ENCODE peak calls at places on chromosomes 16 and 17, in five cellular contexts. One of them, this sample, is unnamed.

GRCh38 chr17:41082565-41083136 is 1.3 kb upstream of the KRTAP4-7 start:
- DNase-seq in IMR-90: peak; percentile 35
- DNase-seq in SK-N-SH: no peak
- DNase-seq in HepG2: no peak
- DNase-seq in K562: no peak
- DNase-seq in this sample: no peak

GRCh38 chr17:74210191-74211140 is 2.9 kb upstream of the TTYH2 start:
- DNase-seq in SK-N-SH: peak; percentile 94
- DNase-seq in IMR-90: peak; percentile 58
- DNase-seq in K562: peak; percentile 63
- DNase-seq in HepG2: peak; percentile 44
- DNase-seq in this sample: no peak

GRCh38 chr16:17470871-17471744 is at the start of gene XYLT1:
- DNase-seq in K562: peak; percentile 45
- DNase-seq in SK-N-SH: peak; percentile 89
- DNase-seq in IMR-90: peak; percentile 94
- DNase-seq in HepG2: no peak
- DNase-seq in this sample: no peak

GRCh38 chr17:17445296-17445924 is 31.4 kb upstream of the MED9 start:
- DNase-seq in SK-N-SH: no peak
- DNase-seq in K562: no peak
- DNase-seq in HepG2: no peak
- DNase-seq in IMR-90: no peak
- DNase-seq in this sample: no peak

GRCh38 chr17:80008383-80008840 is 27.3 kb downstream of the TBC1D16 start:
- DNase-seq in HepG2: peak; percentile 78
- DNase-seq in K562: peak; percentile 94
- DNase-seq in IMR-90: peak; percentile 48
- DNase-seq in SK-N-SH: peak; percentile 98
- DNase-seq in this sample: no peak

GRCh38 chr17:31134526-31134925 is 39.7 kb downstream of the NF1 start:
- DNase-seq in K562: no peak
- DNase-seq in SK-N-SH: no peak
- DNase-seq in IMR-90: no peak
- DNase-seq in HepG2: no peak
- DNase-seq in this sample: no peak

GRCh38 chr16:82040296-82040695 is 5.2 kb downstream of the HSD17B2 start:
- DNase-seq in SK-N-SH: no peak
- DNase-seq in K562: no peak
- DNase-seq in HepG2: no peak
- DNase-seq in IMR-90: no peak
- DNase-seq in this sample: no peak

GRCh38 chr16:50265260-50265659 is 1.1 kb upstream of the ADCY7 start:
- DNase-seq in K562: peak; percentile 38
- DNase-seq in HepG2: peak; percentile 69
- DNase-seq in SK-N-SH: peak; percentile 62
- DNase-seq in IMR-90: peak; percentile 12
- DNase-seq in this sample: no peak

GRCh38 chr16:55621771-55622170 is 34.0 kb upstream of the SLC6A2 start:
- DNase-seq in K562: no peak
- DNase-seq in SK-N-SH: no peak
- DNase-seq in HepG2: no peak
- DNase-seq in IMR-90: no peak
- DNase-seq in this sample: no peak

GRCh38 chr16:87816507-87817100 is 50.8 kb upstream of the KLHDC4 start:
- DNase-seq in SK-N-SH: no peak
- DNase-seq in HepG2: no peak
- DNase-seq in IMR-90: no peak
- DNase-seq in K562: no peak
- DNase-seq in this sample: no peak

GRCh38 chr17:16282522-16282921 is 65.5 kb downstream of the PIGL start:
- DNase-seq in IMR-90: peak; percentile 91
- DNase-seq in SK-N-SH: no peak
- DNase-seq in HepG2: no peak
- DNase-seq in K562: no peak
- DNase-seq in this sample: no peak

DNA sequence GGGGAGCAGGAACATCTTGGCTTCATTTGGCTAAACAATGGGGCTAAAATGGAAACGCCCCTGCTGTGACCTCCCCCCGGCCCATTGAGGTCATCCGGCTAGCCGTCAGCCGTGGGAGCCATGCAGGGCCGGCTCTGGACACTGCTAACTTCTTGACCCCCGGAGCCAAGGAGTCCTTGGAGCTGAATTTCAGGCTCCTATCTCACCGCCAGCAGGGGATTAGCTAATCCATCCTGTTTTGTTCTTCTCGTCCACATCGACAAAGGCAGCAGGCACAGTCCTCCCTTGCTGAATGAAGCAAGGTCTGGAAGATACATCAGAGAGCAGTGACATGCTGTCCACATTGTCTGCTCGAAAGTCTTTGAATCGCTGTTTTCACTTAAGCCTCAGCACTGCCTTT is 296.1 kb upstream of the N4BP1 start:
- DNase-seq in K562: no peak
- DNase-seq in SK-N-SH: no peak
- DNase-seq in HepG2: no peak
- DNase-seq in IMR-90: no peak
- DNase-seq in this sample: no peak
- TF ChIP-seq RFX5 in K562: no peak
- TF ChIP-seq RFX5 in SK-N-SH: no peak
- TF ChIP-seq RFX5 in HepG2: no peak
- TF ChIP-seq RFX5 in IMR-90: no peak
- TF ChIP-seq RFX5 in this sample: no peak

GRCh38 chr17:48541036-48541573 is 3.8 kb downstream of the HOXB2 start:
- DNase-seq in HepG2: no peak
- DNase-seq in SK-N-SH: no peak
- DNase-seq in K562: no peak
- DNase-seq in IMR-90: peak; percentile 32
- DNase-seq in this sample: no peak

GRCh38 chr17:48537316-48537715 is 6.5 kb upstream of the HOXB1 start:
- DNase-seq in SK-N-SH: no peak
- DNase-seq in HepG2: no peak
- DNase-seq in IMR-90: no peak
- DNase-seq in K562: no peak
- DNase-seq in this sample: no peak

GRCh38 chr17:48541574-48542113 is 3.3 kb downstream of the HOXB2 start:
- DNase-seq in K562: peak; percentile 54
- DNase-seq in HepG2: no peak
- DNase-seq in SK-N-SH: peak; percentile 44
- DNase-seq in IMR-90: peak; percentile 69
- DNase-seq in this sample: no peak

GRCh38 chr17:48540213-48540612 is 4.7 kb downstream of the HOXB2 start:
- DNase-seq in SK-N-SH: no peak
- DNase-seq in K562: no peak
- DNase-seq in IMR-90: peak; percentile 37
- DNase-seq in HepG2: no peak
- DNase-seq in this sample: no peak

GRCh38 chr17:48539177-48539576 is 5.7 kb downstream of the HOXB2 start:
- DNase-seq in HepG2: no peak
- DNase-seq in SK-N-SH: no peak
- DNase-seq in K562: no peak
- DNase-seq in IMR-90: peak; percentile 90
- DNase-seq in this sample: no peak
- TF ChIP-seq MXI1 in HepG2: no peak
- TF ChIP-seq MXI1 in SK-N-SH: no peak
- TF ChIP-seq MXI1 in K562: no peak
- TF ChIP-seq MXI1 in IMR-90: no peak
- TF ChIP-seq MXI1 in this sample: no peak

GRCh38 chr16:30874821-30875717 is 18.8 kb downstream of the BCL7C start:
- DNase-seq in IMR-90: peak; percentile 88
- DNase-seq in SK-N-SH: peak; percentile 93
- DNase-seq in HepG2: peak; percentile 91
- DNase-seq in K562: peak; percentile 83
- DNase-seq in this sample: peak; percentile 64

GRCh38 chr16:30875881-30876791 is 17.7 kb downstream of the BCL7C start:
- DNase-seq in IMR-90: peak; percentile 26
- DNase-seq in HepG2: no peak
- DNase-seq in SK-N-SH: peak; percentile 55
- DNase-seq in K562: no peak
- DNase-seq in this sample: peak; percentile 67

GRCh38 chr16:30882429-30883310 is 11.2 kb downstream of the BCL7C start:
- DNase-seq in HepG2: no peak
- DNase-seq in IMR-90: no peak
- DNase-seq in K562: no peak
- DNase-seq in SK-N-SH: no peak
- DNase-seq in this sample: no peak

GRCh38 chr16:30874244-30874820 is 19.5 kb downstream of the BCL7C start:
- DNase-seq in HepG2: no peak
- DNase-seq in SK-N-SH: no peak
- DNase-seq in IMR-90: no peak
- DNase-seq in K562: no peak
- DNase-seq in this sample: no peak

GRCh38 chr16:30876867-30877266 is 17.0 kb downstream of the BCL7C start:
- DNase-seq in HepG2: peak; percentile 62
- DNase-seq in IMR-90: no peak
- DNase-seq in SK-N-SH: peak; percentile 70
- DNase-seq in K562: peak; percentile 41
- DNase-seq in this sample: no peak
- TF ChIP-seq CTCF in HepG2: peak; percentile 44
- TF ChIP-seq CTCF in IMR-90: no peak
- TF ChIP-seq CTCF in SK-N-SH: no peak
- TF ChIP-seq CTCF in K562: no peak
- TF ChIP-seq CTCF in this sample: no peak

GRCh38 chr17:48013876-48014602 is 23.6 kb downstream of the COPZ2 start:
- DNase-seq in K562: no peak
- DNase-seq in HepG2: no peak
- DNase-seq in IMR-90: no peak
- DNase-seq in SK-N-SH: no peak
- DNase-seq in this sample: no peak

GRCh38 chr17:48012151-48012520 is 25.5 kb downstream of the COPZ2 start:
- DNase-seq in K562: peak; percentile 89
- DNase-seq in IMR-90: no peak
- DNase-seq in SK-N-SH: peak; percentile 95
- DNase-seq in HepG2: no peak
- DNase-seq in this sample: no peak

GRCh38 chr17:48014603-48015037 is 23.0 kb downstream of the COPZ2 start:
- DNase-seq in HepG2: no peak
- DNase-seq in K562: peak; percentile 41
- DNase-seq in SK-N-SH: peak; percentile 81
- DNase-seq in IMR-90: no peak
- DNase-seq in this sample: no peak

GRCh38 chr17:48011405-48012150 is 26.0 kb downstream of the COPZ2 start:
- DNase-seq in IMR-90: peak; percentile 25
- DNase-seq in K562: peak; percentile 57
- DNase-seq in HepG2: peak; percentile 38
- DNase-seq in SK-N-SH: peak; percentile 59
- DNase-seq in this sample: no peak

GRCh38 chr17:48016112-48016511 is 21.5 kb downstream of the COPZ2 start:
- DNase-seq in SK-N-SH: no peak
- DNase-seq in IMR-90: peak; percentile 86
- DNase-seq in K562: peak; percentile 39
- DNase-seq in HepG2: no peak
- DNase-seq in this sample: no peak
- TF ChIP-seq RFX5 in SK-N-SH: no peak
- TF ChIP-seq RFX5 in IMR-90: no peak
- TF ChIP-seq RFX5 in K562: no peak
- TF ChIP-seq RFX5 in HepG2: no peak
- TF ChIP-seq RFX5 in this sample: no peak